ENCODE peak calls at places on chromosome 15, in seven cellular contexts. D, X, C, E, U, T and P are unnamed samples.

GRCh38 chr15:39239562-39239961 is 341.3 kb upstream of the THBS1 start:
- DNase-seq in D (no peak), X (no peak), C (no peak), E (no peak), U (no peak), T (no peak), P (no peak)

GRCh38 chr15:56042982-56043980 is 49.9 kb upstream of the NEDD4 start:
- DNase-seq in D (no peak), X (no peak), C (no peak), E (no peak), U (no peak), T (no peak), P (no peak)

GRCh38 chr15:59169337-59169736 is 37.3 kb upstream of the LDHAL6B start:
- DNase-seq in D (no peak), X (no peak), C (no peak), E (no peak), U (no peak), T (no peak), P (no peak)

GRCh38 chr15:77107068-77107467 is 36.2 kb upstream of the TSPAN3 start:
- DNase-seq in D (no peak), X (no peak), C (no peak), E (no peak), U (no peak), T (no peak), P (no peak)

GRCh38 chr15:96735621-96736020 is 405.1 kb downstream of the NR2F2 start:
- DNase-seq in D (no peak), X (no peak), C (no peak), E (no peak), U (no peak), T (no peak), P (no peak)

GRCh38 chr15:52805351-52806283 is 15.5 kb upstream of the ONECUT1 start:
- DNase-seq in D (no peak), X (no peak), C (no peak), E (no peak), U (no peak), T (no peak), P (peak; percentile 67)

GRCh38 chr15:98649621-98649995 is 1.3 kb downstream of the IGF1R start:
- DNase-seq in D (no peak), X (no peak), C (peak; percentile 34), E (peak; percentile 53), U (no peak), T (no peak), P (no peak)

GRCh38 chr15:80609512-80609946 is 85.6 kb upstream of the ABHD17C start:
- DNase-seq in D (no peak), X (peak; percentile 42), C (no peak), E (no peak), U (no peak), T (no peak), P (no peak)

GRCh38 chr15:75713338-75713895 is 769 bp upstream of the CSPG4 start:
- DNase-seq in D (no peak), X (no peak), C (no peak), E (peak; percentile 42), U (no peak), T (no peak), P (no peak)

GRCh38 chr15:34514251-34514760 is 69.1 kb downstream of the GOLGA8B start:
- DNase-seq in D (no peak), X (no peak), C (peak; percentile 3), E (no peak), U (no peak), T (no peak), P (no peak)

GRCh38 chr15:38069506-38069905 is 135.1 kb downstream of the TMCO5A start:
- DNase-seq in D (peak; percentile 76), X (peak; percentile 82), C (no peak), E (peak; percentile 47), U (no peak), T (peak; percentile 40), P (peak; percentile 82)

GRCh38 chr15:67836477-67836876 is 3.4 kb downstream of the RNU6-1 start:
- DNase-seq in D (peak; percentile 53), X (no peak), C (peak; percentile 41), E (peak; percentile 60), U (no peak), T (no peak), P (peak; percentile 73)

GRCh38 chr15:69807752-69808151 is 290.0 kb downstream of the TLE3 start:
- DNase-seq in D (peak; percentile 31), X (no peak), C (no peak), E (no peak), U (no peak), T (no peak), P (no peak)

GRCh38 chr15:33195283-33195682 is 769 bp upstream of the FMN1 start:
- DNase-seq in D (no peak), X (no peak), C (no peak), E (no peak), U (no peak), T (no peak), P (no peak)

GRCh38 chr15:85116925-85117646 is 135.4 kb downstream of the PDE8A start:
- DNase-seq in D (no peak), X (no peak), C (no peak), E (no peak), U (no peak), T (no peak), P (no peak)

GRCh38 chr15:74543583-74543982 is 2.6 kb downstream of the ARID3B start:
- DNase-seq in D (no peak), X (no peak), C (peak; percentile 6), E (no peak), U (no peak), T (no peak), P (no peak)

GRCh38 chr15:70133296-70133695 is 35.6 kb upstream of the TLE3 start:
- DNase-seq in D (no peak), X (no peak), C (no peak), E (peak; percentile 61), U (no peak), T (no peak), P (no peak)

DNA sequence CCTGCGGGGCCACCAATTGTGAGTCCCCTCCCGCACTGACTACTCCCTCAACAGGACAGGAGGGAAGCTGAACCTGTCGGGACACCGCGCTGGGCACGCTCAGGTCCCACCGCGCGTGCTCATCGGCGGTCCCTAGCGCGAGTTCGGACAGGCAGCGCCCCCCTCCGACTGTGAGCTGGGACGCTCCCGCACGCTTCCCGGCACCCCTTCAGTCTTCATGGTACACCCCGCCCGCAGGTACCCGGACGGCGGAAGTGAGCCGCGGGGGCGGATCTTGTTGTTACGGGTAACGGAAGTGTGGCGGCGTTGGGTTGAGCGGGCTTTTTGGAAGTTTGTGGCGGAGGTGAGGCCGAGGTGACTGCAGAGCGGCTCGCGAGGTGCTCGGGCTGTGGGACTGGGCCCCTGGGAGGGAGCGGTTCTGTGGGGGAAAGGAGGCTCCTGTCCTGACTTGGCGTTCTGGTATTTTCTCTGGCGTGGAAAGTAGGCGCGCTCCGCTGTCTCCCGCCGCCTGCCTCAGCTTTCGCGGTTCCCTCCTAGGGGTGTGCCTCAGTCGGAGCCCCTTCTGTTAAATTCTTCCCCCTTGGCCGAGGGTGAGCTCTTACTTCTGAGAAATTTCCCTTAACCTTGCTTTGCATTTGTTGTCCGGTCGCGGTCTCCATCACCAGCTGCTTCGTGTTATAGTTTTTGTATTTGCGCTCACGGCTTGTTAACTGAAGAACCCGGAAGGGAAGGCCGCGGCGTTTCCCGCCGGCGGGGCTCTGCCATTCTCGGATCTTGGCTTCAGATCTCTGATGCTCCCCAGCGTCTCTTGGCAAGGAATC is at the start of gene FANCI:
- DNase-seq in D (peak; percentile 95), X (peak; percentile 92), C (peak; percentile 97), E (peak; percentile 97), U (peak; percentile 95), T (peak; percentile 89), P (peak; percentile 98)
- H3K4me1 ChIP-seq in D (peaks cover 21% of the 10 kb centered on the region), X (no peaks in the 10 kb centered on the region), C (peaks cover 15% of the 10 kb centered on the region), E (peaks cover 22% of the 10 kb centered on the region), U (peaks cover 5% of the 10 kb centered on the region), T (peaks cover 16% of the 10 kb centered on the region), P (peaks cover 7% of the 10 kb centered on the region)

GRCh38 chr15:57827021-57827420 is 120.5 kb downstream of the POLR2M start:
- DNase-seq in D (no peak), X (no peak), C (no peak), E (no peak), U (no peak), T (no peak), P (no peak)
- H3K27me3 ChIP-seq in D (peaks cover 5% of the 10 kb centered on the region), X (no peaks in the 10 kb centered on the region), C (no peaks in the 10 kb centered on the region), E (peaks cover 3% of the 10 kb centered on the region), U (no peaks in the 10 kb centered on the region), T (no peaks in the 10 kb centered on the region), P (no peaks in the 10 kb centered on the region)

DNA sequence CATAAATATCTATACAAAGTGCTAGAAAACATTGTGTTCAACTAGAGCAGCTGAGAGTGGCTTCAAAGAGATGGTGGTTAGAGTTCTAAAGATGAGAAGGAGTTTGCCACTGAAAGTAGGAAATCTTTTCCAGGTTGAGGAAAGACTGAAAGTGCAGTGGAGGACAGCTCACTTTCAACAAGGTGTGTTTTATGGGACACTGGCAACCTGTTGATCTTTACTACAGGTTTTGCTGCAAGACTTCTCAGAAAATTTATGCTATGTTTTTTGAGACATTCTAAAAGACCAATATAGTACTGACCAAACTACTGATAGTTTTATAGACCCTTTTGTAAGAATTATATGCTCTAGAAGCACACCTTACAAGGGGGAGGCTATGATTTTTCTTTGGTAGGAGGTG is 3.8 kb downstream of the CHRNA7 start:
- DNase-seq in D (no peak), X (no peak), C (no peak), E (no peak), U (no peak), T (no peak), P (no peak)
- H3K27ac ChIP-seq in D (no peak overlapping the region), X (no peak overlapping the region), C (no peak overlapping the region), E (no peak overlapping the region), U (no peak overlapping the region), T (no peak overlapping the region), P (no peak overlapping the region)

DNA sequence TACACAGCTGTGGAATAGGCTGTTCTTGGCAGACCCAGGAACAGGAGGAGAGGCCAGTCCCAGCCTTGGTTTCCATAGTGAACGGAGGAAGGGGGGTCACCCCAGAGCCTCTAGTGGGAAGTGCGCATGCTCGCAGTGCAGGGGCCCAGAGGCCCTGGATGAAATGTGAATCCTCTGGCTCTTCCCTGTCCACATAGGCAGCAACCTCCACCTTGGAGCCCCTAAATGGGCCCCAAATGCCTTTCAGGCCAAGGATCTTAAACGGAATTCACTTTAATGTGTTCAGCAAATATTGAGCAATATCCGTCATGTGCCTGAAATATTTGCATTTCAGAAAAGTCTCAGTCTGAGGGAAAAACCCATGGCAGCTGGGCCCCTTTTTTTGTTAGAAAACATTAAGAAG is 3.3 kb upstream of the NDN start:
- DNase-seq in D (peak; percentile 45), X (no peak), C (no peak), E (peak; percentile 40), U (no peak), T (no peak), P (no peak)
- H3K4me1 ChIP-seq in D (peaks cover 4% of the 10 kb centered on the region), X (no peaks in the 10 kb centered on the region), C (no peaks in the 10 kb centered on the region), E (peaks cover 9% of the 10 kb centered on the region), U (no peaks in the 10 kb centered on the region), T (peaks cover 7% of the 10 kb centered on the region), P (no peaks in the 10 kb centered on the region)

GRCh38 chr15:78695849-78696248 is 54.8 kb upstream of the CHRNB4 start:
- DNase-seq in D (no peak), X (no peak), C (no peak), E (peak; percentile 57), U (no peak), T (no peak), P (peak; percentile 38)
- H3K27me3 ChIP-seq in D (no peaks in the 10 kb centered on the region), X (no peaks in the 10 kb centered on the region), C (no peaks in the 10 kb centered on the region), E (no peaks in the 10 kb centered on the region), U (no peaks in the 10 kb centered on the region), T (no peaks in the 10 kb centered on the region), P (peaks cover 4% of the 10 kb centered on the region)

GRCh38 chr15:42081463-42081830 is 12.9 kb downstream of the PLA2G4D start:
- DNase-seq in D (no peak), X (no peak), C (no peak), E (peak; percentile 22), U (peak; percentile 28), T (no peak), P (peak; percentile 59)
- H3K27ac ChIP-seq in D (no peak overlapping the region), X (no peak overlapping the region), C (no peak overlapping the region), E (no peak overlapping the region), U (no peak overlapping the region), T (no peak overlapping the region), P (no peak overlapping the region)